ENCODE peak calls at places on chromosome 1, in seven cellular contexts. One of them, this sample, is unnamed.

GRCh38 chr1:218299416-218299815 is 14.3 kb downstream of the RRP15 start:
- DNase-seq in OCI-LY7: peak
- DNase-seq in endothelial cell: no peak
- DNase-seq in breast epithelium: no peak
- DNase-seq in GM12864: no peak
- DNase-seq in NB4: peak
- DNase-seq in GM13977: no peak
- DNase-seq in this sample: no peak

GRCh38 chr1:114345930-114346479 is 165.0 kb downstream of the TRIM33 start:
- DNase-seq in OCI-LY7: no peak
- DNase-seq in endothelial cell: peak
- DNase-seq in breast epithelium: no peak
- DNase-seq in GM12864: no peak
- DNase-seq in NB4: peak
- DNase-seq in GM13977: peak
- DNase-seq in this sample: no peak

GRCh38 chr1:236142358-236143103 is at the start of gene GPR137B:
- DNase-seq in OCI-LY7: peak
- DNase-seq in endothelial cell: peak
- DNase-seq in breast epithelium: peak
- DNase-seq in GM12864: no peak
- DNase-seq in NB4: peak
- DNase-seq in GM13977: peak
- DNase-seq in this sample: peak

GRCh38 chr1:185017338-185017737 is 28.0 kb upstream of the RNF2 start:
- DNase-seq in OCI-LY7: no peak
- DNase-seq in endothelial cell: no peak
- DNase-seq in breast epithelium: no peak
- DNase-seq in GM12864: no peak
- DNase-seq in NB4: peak
- DNase-seq in GM13977: no peak
- DNase-seq in this sample: peak

GRCh38 chr1:18913065-18913502 is 10.7 kb upstream of the ALDH4A1 start:
- DNase-seq in OCI-LY7: peak
- DNase-seq in endothelial cell: peak
- DNase-seq in breast epithelium: peak
- DNase-seq in GM12864: peak
- DNase-seq in NB4: peak
- DNase-seq in GM13977: peak
- DNase-seq in this sample: peak

GRCh38 chr1:149888160-149888998 is 11.0 kb upstream of the BOLA1 start:
- DNase-seq in OCI-LY7: peak
- DNase-seq in endothelial cell: peak
- DNase-seq in breast epithelium: peak
- DNase-seq in GM12864: peak
- DNase-seq in NB4: peak
- DNase-seq in GM13977: peak
- DNase-seq in this sample: peak

GRCh38 chr1:65939636-65940035 is 146.9 kb downstream of the PDE4B start:
- DNase-seq in OCI-LY7: no peak
- DNase-seq in endothelial cell: no peak
- DNase-seq in breast epithelium: no peak
- DNase-seq in GM12864: no peak
- DNase-seq in NB4: peak
- DNase-seq in GM13977: no peak
- DNase-seq in this sample: no peak

GRCh38 chr1:115989711-115990110 is 13.4 kb downstream of the SLC22A15 start:
- DNase-seq in OCI-LY7: no peak
- DNase-seq in endothelial cell: no peak
- DNase-seq in breast epithelium: no peak
- DNase-seq in GM12864: no peak
- DNase-seq in NB4: no peak
- DNase-seq in GM13977: no peak
- DNase-seq in this sample: no peak

GRCh38 chr1:174710868-174711845 is 263.4 kb downstream of the GPR52 start:
- DNase-seq in OCI-LY7: no peak
- DNase-seq in endothelial cell: no peak
- DNase-seq in breast epithelium: no peak
- DNase-seq in GM12864: no peak
- DNase-seq in NB4: no peak
- DNase-seq in GM13977: no peak
- DNase-seq in this sample: no peak

DNA sequence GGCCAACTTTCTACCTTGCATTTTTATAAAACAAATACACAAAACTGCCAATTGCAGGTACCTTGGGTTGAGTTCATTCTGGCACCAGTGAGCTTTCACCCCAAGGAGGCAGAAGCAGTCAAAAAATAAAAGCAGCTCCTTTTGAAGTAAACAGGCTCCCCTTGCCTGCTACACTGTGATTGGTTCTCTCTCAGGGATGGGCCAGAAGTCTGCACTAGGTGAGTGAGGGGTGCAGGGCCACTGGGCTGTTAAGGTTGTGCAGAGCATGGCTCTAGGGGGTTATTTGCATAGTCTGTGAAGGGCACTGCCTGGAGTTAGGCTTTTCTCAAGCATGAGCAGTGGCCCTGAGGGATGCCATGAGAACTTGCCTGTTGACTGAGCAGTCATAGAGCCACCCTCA is 39.1 kb downstream of the AKNAD1 start:
- DNase-seq in OCI-LY7: no peak
- DNase-seq in endothelial cell: no peak
- DNase-seq in breast epithelium: no peak
- DNase-seq in GM12864: no peak
- DNase-seq in NB4: no peak
- DNase-seq in GM13977: no peak
- DNase-seq in this sample: no peak
- TF ChIP-seq CTCF in OCI-LY7: no peak
- TF ChIP-seq CTCF in endothelial cell: no peak
- TF ChIP-seq CTCF in breast epithelium: no peak
- TF ChIP-seq CTCF in GM12864: no peak
- TF ChIP-seq CTCF in NB4: no peak
- TF ChIP-seq CTCF in GM13977: no peak
- TF ChIP-seq CTCF in this sample: no peak

GRCh38 chr1:206023682-206024081 is at the start of gene CTSE:
- DNase-seq in OCI-LY7: no peak
- DNase-seq in endothelial cell: no peak
- DNase-seq in breast epithelium: no peak
- DNase-seq in GM12864: no peak
- DNase-seq in NB4: no peak
- DNase-seq in GM13977: no peak
- DNase-seq in this sample: no peak
- TF ChIP-seq CTCF in OCI-LY7: no peak
- TF ChIP-seq CTCF in endothelial cell: no peak
- TF ChIP-seq CTCF in breast epithelium: no peak
- TF ChIP-seq CTCF in GM12864: no peak
- TF ChIP-seq CTCF in NB4: no peak
- TF ChIP-seq CTCF in GM13977: no peak
- TF ChIP-seq CTCF in this sample: no peak

DNA sequence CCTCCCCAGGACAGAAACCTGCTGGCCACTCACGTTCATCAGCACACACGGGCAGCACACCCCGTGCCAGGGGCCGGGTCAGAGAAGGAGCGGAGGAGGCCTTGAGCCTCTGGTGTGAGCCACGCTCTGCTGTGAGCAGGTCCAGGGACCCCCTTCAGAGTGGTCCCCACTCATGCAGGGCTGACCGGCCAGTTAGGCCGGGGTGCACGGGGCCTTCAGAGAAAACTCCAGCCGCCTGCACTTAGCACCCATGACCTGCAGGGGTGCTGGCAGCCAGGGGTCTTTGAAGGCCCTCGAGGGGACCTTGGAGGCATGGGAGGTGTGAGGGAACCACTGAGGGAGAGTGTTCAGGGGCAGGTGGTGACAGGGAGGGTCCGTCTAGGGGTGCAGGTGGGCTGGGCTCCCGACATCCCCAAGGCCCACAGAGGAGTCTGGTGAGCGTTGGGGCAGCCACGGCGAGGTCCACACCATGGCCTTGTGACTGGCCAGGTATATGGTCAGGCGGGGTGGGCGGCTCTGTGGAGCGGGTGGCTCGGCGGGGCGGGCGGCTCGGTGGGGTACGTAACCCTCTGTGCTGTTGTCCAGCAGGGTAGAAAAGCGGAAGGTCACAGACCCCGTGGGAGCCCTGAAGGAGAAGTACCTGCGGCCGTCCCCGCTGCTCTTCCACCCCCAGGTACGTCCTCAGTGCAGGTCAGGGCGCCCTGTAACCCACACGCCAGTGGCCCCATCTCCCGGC is 40.3 kb upstream of the ARHGEF16 start:
- DNase-seq in OCI-LY7: no peak
- DNase-seq in endothelial cell: no peak
- DNase-seq in breast epithelium: no peak
- DNase-seq in GM12864: no peak
- DNase-seq in NB4: no peak
- DNase-seq in GM13977: peak
- DNase-seq in this sample: no peak
- TF ChIP-seq CTCF in OCI-LY7: no peak
- TF ChIP-seq CTCF in endothelial cell: peak
- TF ChIP-seq CTCF in breast epithelium: no peak
- TF ChIP-seq CTCF in GM12864: no peak
- TF ChIP-seq CTCF in NB4: no peak
- TF ChIP-seq CTCF in GM13977: no peak
- TF ChIP-seq CTCF in this sample: no peak

DNA sequence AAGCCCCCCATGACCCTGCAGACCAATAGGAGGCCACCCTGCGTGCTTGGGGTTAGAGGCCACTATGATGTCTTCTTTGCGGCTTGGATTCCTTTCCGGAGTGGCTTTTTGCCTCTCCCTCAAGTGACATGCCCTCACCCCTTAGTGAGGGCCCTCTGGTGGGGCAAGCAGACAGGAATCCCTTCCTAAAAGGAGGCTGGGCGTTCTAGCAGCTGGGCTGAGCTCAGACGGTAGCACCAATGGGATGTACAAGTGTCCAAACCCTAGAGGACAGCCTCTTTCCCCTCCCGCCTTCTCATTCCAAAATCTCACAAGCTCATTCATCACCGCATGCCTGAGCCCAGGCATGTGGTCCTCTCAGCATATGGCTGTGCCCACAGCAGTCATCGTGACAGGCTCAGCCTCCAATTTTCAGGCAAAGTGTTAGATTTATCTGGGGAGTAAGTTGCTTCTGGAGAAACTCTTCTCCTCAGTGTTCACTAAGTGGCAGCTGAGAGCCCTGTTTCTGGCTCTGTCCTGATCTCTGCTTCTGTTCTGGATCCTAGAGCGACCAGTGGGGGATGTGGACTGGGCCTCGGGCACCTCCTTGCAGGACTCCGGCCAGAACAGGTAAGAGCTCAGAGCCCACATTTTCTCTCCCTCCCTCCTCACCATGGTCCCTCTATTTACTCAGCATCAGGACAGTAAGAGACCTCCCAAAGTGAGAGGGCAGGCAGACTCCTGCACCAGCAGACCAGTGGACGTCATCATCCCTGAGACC is 4.8 kb downstream of the KIAA1614 start:
- DNase-seq in OCI-LY7: no peak
- DNase-seq in endothelial cell: no peak
- DNase-seq in breast epithelium: no peak
- DNase-seq in GM12864: no peak
- DNase-seq in NB4: no peak
- DNase-seq in GM13977: no peak
- DNase-seq in this sample: no peak
- TF ChIP-seq CTCF in OCI-LY7: no peak
- TF ChIP-seq CTCF in endothelial cell: no peak
- TF ChIP-seq CTCF in breast epithelium: no peak
- TF ChIP-seq CTCF in GM12864: peak
- TF ChIP-seq CTCF in NB4: no peak
- TF ChIP-seq CTCF in GM13977: no peak
- TF ChIP-seq CTCF in this sample: no peak

DNA sequence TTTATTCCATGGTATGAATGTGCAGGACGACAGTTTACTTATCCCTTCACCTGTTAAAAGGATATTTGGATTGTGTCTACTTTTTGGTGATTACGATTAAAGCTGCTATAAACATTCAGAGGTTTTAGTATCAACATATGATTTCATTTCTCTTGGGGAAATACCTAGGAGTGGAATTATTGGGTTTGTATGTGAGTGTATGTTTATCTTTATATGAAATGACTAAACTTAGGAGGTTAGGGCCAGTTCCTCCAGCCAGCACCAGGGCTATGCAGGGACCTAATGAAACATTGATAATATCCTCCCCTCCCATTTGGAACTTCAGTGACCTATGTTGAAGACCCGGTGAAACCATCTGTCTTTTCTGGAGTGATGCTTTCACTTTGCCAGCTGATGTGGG is 13.8 kb downstream of the TMEM51 start:
- DNase-seq in OCI-LY7: no peak
- DNase-seq in endothelial cell: no peak
- DNase-seq in breast epithelium: no peak
- DNase-seq in GM12864: no peak
- DNase-seq in NB4: no peak
- DNase-seq in GM13977: no peak
- DNase-seq in this sample: no peak
- TF ChIP-seq CTCF in OCI-LY7: no peak
- TF ChIP-seq CTCF in endothelial cell: no peak
- TF ChIP-seq CTCF in breast epithelium: no peak
- TF ChIP-seq CTCF in GM12864: no peak
- TF ChIP-seq CTCF in NB4: no peak
- TF ChIP-seq CTCF in GM13977: no peak
- TF ChIP-seq CTCF in this sample: no peak

This sample was measured in CD14-positive monocyte.